ENCODE peak calls at places on chromosome 19, in seven cellular contexts. One of them, this sample, is unnamed.

GRCh38 chr19:291561-292280 is 518 bp upstream of the PLPP2 start:
- DNase-seq in colonic mucosa: peak; percentile 34
- DNase-seq in GM23248: peak; percentile 20
- DNase-seq in CD4-positive, CD25-positive, alpha-beta regulatory T cell: no peak
- DNase-seq in heart left ventricle: no peak
- DNase-seq in neuronal stem cell: no peak
- DNase-seq in IMR-90: no peak
- DNase-seq in this sample: no peak

GRCh38 chr19:18995804-18996241 is 37.5 kb downstream of the SUGP2 start:
- DNase-seq in colonic mucosa: peak; percentile 40
- DNase-seq in GM23248: peak; percentile 98
- DNase-seq in CD4-positive, CD25-positive, alpha-beta regulatory T cell: peak; percentile 44
- DNase-seq in heart left ventricle: peak; percentile 83
- DNase-seq in neuronal stem cell: peak; percentile 38
- DNase-seq in IMR-90: peak; percentile 96
- DNase-seq in this sample: peak; percentile 45

GRCh38 chr19:16541526-16542044 is 652 bp downstream of the CHERP start:
- DNase-seq in colonic mucosa: no peak
- DNase-seq in GM23248: peak; percentile 58
- DNase-seq in CD4-positive, CD25-positive, alpha-beta regulatory T cell: peak; percentile 37
- DNase-seq in heart left ventricle: no peak
- DNase-seq in neuronal stem cell: no peak
- DNase-seq in IMR-90: peak; percentile 11
- DNase-seq in this sample: no peak

GRCh38 chr19:32437096-32437495 is 31.5 kb downstream of the DPY19L3 start:
- DNase-seq in colonic mucosa: no peak
- DNase-seq in GM23248: no peak
- DNase-seq in CD4-positive, CD25-positive, alpha-beta regulatory T cell: no peak
- DNase-seq in heart left ventricle: no peak
- DNase-seq in neuronal stem cell: no peak
- DNase-seq in IMR-90: no peak
- DNase-seq in this sample: no peak

GRCh38 chr19:39927076-39927475 is 7.4 kb downstream of the FCGBP start:
- DNase-seq in colonic mucosa: peak; percentile 16
- DNase-seq in GM23248: no peak
- DNase-seq in CD4-positive, CD25-positive, alpha-beta regulatory T cell: no peak
- DNase-seq in heart left ventricle: no peak
- DNase-seq in neuronal stem cell: no peak
- DNase-seq in IMR-90: no peak
- DNase-seq in this sample: no peak

GRCh38 chr19:31533114-31533513 is 183.9 kb upstream of the TSHZ3 start:
- DNase-seq in colonic mucosa: no peak
- DNase-seq in GM23248: peak; percentile 2
- DNase-seq in CD4-positive, CD25-positive, alpha-beta regulatory T cell: no peak
- DNase-seq in heart left ventricle: no peak
- DNase-seq in neuronal stem cell: no peak
- DNase-seq in IMR-90: no peak
- DNase-seq in this sample: no peak

GRCh38 chr19:4278010-4278409 is 1.1 kb upstream of the SHD start:
- DNase-seq in colonic mucosa: no peak
- DNase-seq in GM23248: no peak
- DNase-seq in CD4-positive, CD25-positive, alpha-beta regulatory T cell: no peak
- DNase-seq in heart left ventricle: no peak
- DNase-seq in neuronal stem cell: no peak
- DNase-seq in IMR-90: no peak
- DNase-seq in this sample: no peak

GRCh38 chr19:17944301-17944700 is 11.5 kb downstream of the CCDC124 start:
- DNase-seq in colonic mucosa: no peak
- DNase-seq in GM23248: peak; percentile 93
- DNase-seq in CD4-positive, CD25-positive, alpha-beta regulatory T cell: no peak
- DNase-seq in heart left ventricle: peak; percentile 54
- DNase-seq in neuronal stem cell: no peak
- DNase-seq in IMR-90: peak; percentile 88
- DNase-seq in this sample: no peak

GRCh38 chr19:35022460-35022859 is 7.8 kb upstream of the SCN1B start:
- DNase-seq in colonic mucosa: no peak
- DNase-seq in GM23248: no peak
- DNase-seq in CD4-positive, CD25-positive, alpha-beta regulatory T cell: no peak
- DNase-seq in heart left ventricle: no peak
- DNase-seq in neuronal stem cell: no peak
- DNase-seq in IMR-90: no peak
- DNase-seq in this sample: no peak

GRCh38 chr19:2783781-2784145 is 690 bp upstream of the SGTA start:
- DNase-seq in colonic mucosa: no peak
- DNase-seq in GM23248: no peak
- DNase-seq in CD4-positive, CD25-positive, alpha-beta regulatory T cell: no peak
- DNase-seq in heart left ventricle: no peak
- DNase-seq in neuronal stem cell: no peak
- DNase-seq in IMR-90: no peak
- DNase-seq in this sample: no peak

GRCh38 chr19:2787115-2787514 is 1.8 kb downstream of the THOP1 start:
- DNase-seq in colonic mucosa: no peak
- DNase-seq in GM23248: no peak
- DNase-seq in CD4-positive, CD25-positive, alpha-beta regulatory T cell: no peak
- DNase-seq in heart left ventricle: no peak
- DNase-seq in neuronal stem cell: no peak
- DNase-seq in IMR-90: no peak
- DNase-seq in this sample: no peak

GRCh38 chr19:2782936-2783780 is at the start of gene SGTA:
- DNase-seq in colonic mucosa: peak; percentile 98
- DNase-seq in GM23248: peak; percentile 100
- DNase-seq in CD4-positive, CD25-positive, alpha-beta regulatory T cell: peak; percentile 98
- DNase-seq in heart left ventricle: peak; percentile 99
- DNase-seq in neuronal stem cell: peak; percentile 98
- DNase-seq in IMR-90: peak; percentile 99
- DNase-seq in this sample: peak; percentile 99

GRCh38 chr19:2788237-2788636 is 2.9 kb downstream of the THOP1 start:
- DNase-seq in colonic mucosa: no peak
- DNase-seq in GM23248: no peak
- DNase-seq in CD4-positive, CD25-positive, alpha-beta regulatory T cell: no peak
- DNase-seq in heart left ventricle: no peak
- DNase-seq in neuronal stem cell: no peak
- DNase-seq in IMR-90: no peak
- DNase-seq in this sample: no peak

GRCh38 chr19:2785244-2786000 is at the start of gene THOP1:
- DNase-seq in colonic mucosa: peak; percentile 98
- DNase-seq in GM23248: peak; percentile 100
- DNase-seq in CD4-positive, CD25-positive, alpha-beta regulatory T cell: peak; percentile 99
- DNase-seq in heart left ventricle: peak; percentile 100
- DNase-seq in neuronal stem cell: peak; percentile 99
- DNase-seq in IMR-90: peak; percentile 99
- DNase-seq in this sample: peak; percentile 99
- H3K27ac ChIP-seq in colonic mucosa: peak within 1 kb of the TSS; percentile 25
- H3K27ac ChIP-seq in GM23248: peak within 1 kb of the TSS; percentile 67
- H3K27ac ChIP-seq in CD4-positive, CD25-positive, alpha-beta regulatory T cell: peak within 1 kb of the TSS; percentile 69
- H3K27ac ChIP-seq in heart left ventricle: peak within 1 kb of the TSS; percentile 17
- H3K27ac ChIP-seq in neuronal stem cell: peak within 1 kb of the TSS; percentile 53
- H3K27ac ChIP-seq in IMR-90: peak within 1 kb of the TSS; percentile 65
- H3K27ac ChIP-seq in this sample: peak within 1 kb of the TSS; percentile 95

DNA sequence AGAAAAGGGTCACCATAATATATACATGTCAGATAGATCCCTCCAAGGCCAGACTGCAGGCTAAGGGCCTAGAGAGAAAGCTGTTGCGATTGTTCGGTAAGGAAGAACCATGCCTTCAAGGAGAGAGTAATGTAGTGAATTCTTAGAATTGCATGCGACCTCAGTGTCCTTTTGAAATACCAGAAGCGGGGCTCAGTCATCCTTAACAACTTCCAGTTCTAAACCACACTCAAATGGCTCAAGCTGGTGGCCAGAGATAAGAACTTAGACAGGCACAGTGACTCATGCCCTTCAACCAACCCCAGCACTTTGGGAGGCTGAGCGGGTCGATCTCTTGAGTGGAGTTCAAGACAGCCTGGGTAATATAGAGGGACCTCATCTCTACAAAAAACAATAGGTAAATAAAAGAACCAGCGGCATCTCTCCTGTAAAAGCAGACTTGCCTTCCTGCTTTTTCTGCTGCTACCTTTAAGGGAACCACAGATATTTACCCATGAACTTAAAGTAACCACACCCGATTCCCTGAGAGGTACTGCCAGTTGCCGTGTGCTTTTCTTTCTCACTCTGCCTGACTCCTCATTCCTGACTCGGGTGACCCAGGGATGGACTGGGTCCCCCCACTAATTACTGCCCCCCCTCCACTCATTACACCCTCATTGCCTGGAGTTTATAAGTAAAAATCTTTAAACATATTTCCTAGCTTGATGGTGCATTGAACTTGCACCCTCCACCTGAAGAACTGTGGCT is 15.4 kb upstream of the SIGLEC6 start:
- DNase-seq in colonic mucosa: no peak
- DNase-seq in GM23248: peak; percentile 20
- DNase-seq in CD4-positive, CD25-positive, alpha-beta regulatory T cell: peak; percentile 1
- DNase-seq in heart left ventricle: no peak
- DNase-seq in neuronal stem cell: no peak
- DNase-seq in IMR-90: peak; percentile 9
- DNase-seq in this sample: no peak
- H3K27ac ChIP-seq in colonic mucosa: no peak overlapping the region
- H3K27ac ChIP-seq in GM23248: no peak overlapping the region
- H3K27ac ChIP-seq in CD4-positive, CD25-positive, alpha-beta regulatory T cell: no peak overlapping the region
- H3K27ac ChIP-seq in heart left ventricle: no peak overlapping the region
- H3K27ac ChIP-seq in neuronal stem cell: no peak overlapping the region
- H3K27ac ChIP-seq in IMR-90: no peak overlapping the region
- H3K27ac ChIP-seq in this sample: no peak overlapping the region

GRCh38 chr19:51422053-51422448 is 4.6 kb upstream of the SIGLEC10 start:
- DNase-seq in colonic mucosa: peak; percentile 92
- DNase-seq in GM23248: peak; percentile 88
- DNase-seq in CD4-positive, CD25-positive, alpha-beta regulatory T cell: peak; percentile 70
- DNase-seq in heart left ventricle: peak; percentile 81
- DNase-seq in neuronal stem cell: peak; percentile 88
- DNase-seq in IMR-90: peak; percentile 59
- DNase-seq in this sample: peak; percentile 77

GRCh38 chr19:51417807-51418152 is 338 bp upstream of the SIGLEC10 start:
- DNase-seq in colonic mucosa: no peak
- DNase-seq in GM23248: no peak
- DNase-seq in CD4-positive, CD25-positive, alpha-beta regulatory T cell: no peak
- DNase-seq in heart left ventricle: no peak
- DNase-seq in neuronal stem cell: no peak
- DNase-seq in IMR-90: no peak
- DNase-seq in this sample: no peak

GRCh38 chr19:51417107-51417806 is at the start of gene SIGLEC10:
- DNase-seq in colonic mucosa: no peak
- DNase-seq in GM23248: no peak
- DNase-seq in CD4-positive, CD25-positive, alpha-beta regulatory T cell: no peak
- DNase-seq in heart left ventricle: peak; percentile 56
- DNase-seq in neuronal stem cell: no peak
- DNase-seq in IMR-90: no peak
- DNase-seq in this sample: peak; percentile 46

GRCh38 chr19:51418707-51419106 is 1.3 kb upstream of the SIGLEC10 start:
- DNase-seq in colonic mucosa: no peak
- DNase-seq in GM23248: no peak
- DNase-seq in CD4-positive, CD25-positive, alpha-beta regulatory T cell: no peak
- DNase-seq in heart left ventricle: no peak
- DNase-seq in neuronal stem cell: no peak
- DNase-seq in IMR-90: no peak
- DNase-seq in this sample: no peak

DNA sequence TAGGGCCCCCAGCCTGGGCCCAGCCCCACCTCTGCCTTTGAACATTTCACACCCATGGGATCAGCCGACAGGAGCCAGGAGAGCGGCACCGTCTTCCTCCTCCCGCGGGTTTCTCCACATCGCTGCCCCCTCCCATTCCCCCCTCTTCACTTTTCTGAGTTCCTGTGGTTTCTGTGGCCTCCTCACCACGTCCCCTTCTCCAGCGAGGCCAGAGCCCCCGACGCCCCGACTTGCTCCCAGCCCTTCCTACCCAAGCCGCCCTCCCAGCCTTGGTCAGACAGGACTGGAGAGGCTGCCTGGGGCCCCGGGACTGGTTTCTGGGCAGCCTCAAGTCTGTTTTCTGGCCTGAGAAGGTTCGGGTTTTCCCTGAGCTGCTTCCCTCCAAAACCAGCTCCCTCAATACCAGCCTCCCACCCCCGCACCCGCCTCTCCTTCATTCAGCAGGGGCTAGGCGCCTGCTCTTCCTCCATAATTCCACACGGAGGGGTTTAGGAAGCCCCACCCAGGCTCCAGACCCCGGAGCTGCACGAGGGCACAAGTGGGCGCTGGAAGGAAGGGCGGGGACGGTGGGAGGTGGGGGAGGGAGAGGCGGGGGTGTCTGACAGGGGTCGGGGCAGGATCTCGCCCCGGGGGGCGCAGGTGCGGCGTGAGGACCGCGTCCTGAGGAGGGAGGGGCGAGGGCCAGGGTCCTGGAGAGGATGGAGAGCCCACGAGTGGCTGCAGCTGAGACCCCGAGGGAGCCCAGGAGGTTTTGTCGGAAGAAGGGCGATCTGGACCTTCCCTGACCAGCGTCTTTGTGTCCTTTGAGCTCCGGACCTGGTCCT is 4.0 kb upstream of the SIGLEC10 start:
- DNase-seq in colonic mucosa: no peak
- DNase-seq in GM23248: no peak
- DNase-seq in CD4-positive, CD25-positive, alpha-beta regulatory T cell: no peak
- DNase-seq in heart left ventricle: no peak
- DNase-seq in neuronal stem cell: no peak
- DNase-seq in IMR-90: no peak
- DNase-seq in this sample: no peak
- H3K27ac ChIP-seq in colonic mucosa: no peak overlapping the region
- H3K27ac ChIP-seq in GM23248: no peak overlapping the region
- H3K27ac ChIP-seq in CD4-positive, CD25-positive, alpha-beta regulatory T cell: no peak overlapping the region
- H3K27ac ChIP-seq in heart left ventricle: no peak overlapping the region
- H3K27ac ChIP-seq in neuronal stem cell: no peak overlapping the region
- H3K27ac ChIP-seq in IMR-90: no peak overlapping the region
- H3K27ac ChIP-seq in this sample: no peak overlapping the region

GRCh38 chr19:45419895-45420294 is 3.8 kb downstream of the ERCC1 start:
- DNase-seq in colonic mucosa: no peak
- DNase-seq in GM23248: no peak
- DNase-seq in CD4-positive, CD25-positive, alpha-beta regulatory T cell: no peak
- DNase-seq in heart left ventricle: no peak
- DNase-seq in neuronal stem cell: no peak
- DNase-seq in IMR-90: no peak
- DNase-seq in this sample: no peak

GRCh38 chr19:45418812-45419211 is 4.9 kb downstream of the ERCC1 start:
- DNase-seq in colonic mucosa: no peak
- DNase-seq in GM23248: no peak
- DNase-seq in CD4-positive, CD25-positive, alpha-beta regulatory T cell: no peak
- DNase-seq in heart left ventricle: no peak
- DNase-seq in neuronal stem cell: no peak
- DNase-seq in IMR-90: no peak
- DNase-seq in this sample: no peak

GRCh38 chr19:45420356-45420755 is 3.4 kb downstream of the ERCC1 start:
- DNase-seq in colonic mucosa: no peak
- DNase-seq in GM23248: no peak
- DNase-seq in CD4-positive, CD25-positive, alpha-beta regulatory T cell: no peak
- DNase-seq in heart left ventricle: no peak
- DNase-seq in neuronal stem cell: no peak
- DNase-seq in IMR-90: no peak
- DNase-seq in this sample: no peak

GRCh38 chr19:45420871-45421270 is 2.8 kb downstream of the ERCC1 start:
- DNase-seq in colonic mucosa: no peak
- DNase-seq in GM23248: no peak
- DNase-seq in CD4-positive, CD25-positive, alpha-beta regulatory T cell: no peak
- DNase-seq in heart left ventricle: no peak
- DNase-seq in neuronal stem cell: no peak
- DNase-seq in IMR-90: no peak
- DNase-seq in this sample: no peak

DNA sequence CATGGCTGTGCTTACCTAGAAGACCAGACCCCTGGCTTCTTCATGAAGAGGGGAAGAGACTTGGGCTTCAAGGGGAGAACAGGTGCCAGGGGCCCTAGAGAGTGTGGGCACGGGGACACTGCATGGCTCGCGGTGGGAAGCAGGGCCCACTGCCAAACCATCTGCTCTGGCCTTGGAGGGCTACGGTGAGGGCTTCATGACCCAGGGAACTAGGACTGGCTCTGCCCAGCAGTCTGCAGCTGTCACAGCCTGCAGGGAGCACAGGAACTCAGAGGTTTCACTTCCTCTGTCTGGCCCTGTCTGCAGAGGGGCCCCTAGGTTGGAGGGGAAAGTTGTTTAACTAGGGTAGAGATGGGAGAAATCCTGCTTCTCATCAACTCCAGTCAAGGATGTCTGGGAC is 4.3 kb downstream of the ERCC1 start:
- DNase-seq in colonic mucosa: no peak
- DNase-seq in GM23248: no peak
- DNase-seq in CD4-positive, CD25-positive, alpha-beta regulatory T cell: peak; percentile 58
- DNase-seq in heart left ventricle: no peak
- DNase-seq in neuronal stem cell: no peak
- DNase-seq in IMR-90: no peak
- DNase-seq in this sample: no peak
- H3K27ac ChIP-seq in colonic mucosa: no peak overlapping the region
- H3K27ac ChIP-seq in GM23248: no peak overlapping the region
- H3K27ac ChIP-seq in CD4-positive, CD25-positive, alpha-beta regulatory T cell: no peak overlapping the region
- H3K27ac ChIP-seq in heart left ventricle: peak overlapping the region; percentile 10
- H3K27ac ChIP-seq in neuronal stem cell: no peak overlapping the region
- H3K27ac ChIP-seq in IMR-90: no peak overlapping the region
- H3K27ac ChIP-seq in this sample: no peak overlapping the region